ENCODE peak calls at places on chromosomes 16 and 17, in ten cellular contexts. R is astrocyte of the spinal cord; B is T-helper 9 cell; Q is A673; O is EH; V is activated T-helper 1 cell treated with Interleukin-2 at 50 U/mL for 16 hours; U is stimulated activated CD4-positive, alpha-beta T cell treated with anti-CD3 and anti-CD28 coated beads, Interleukin-15, amount 100 ng/mL, for 1 hour; S is NCI-H1092; F is neural progenitor cell; C is OCI-M1. K is an unnamed sample.

GRCh38 chr16:67828651-67829050 is 13.5 kb upstream of the THAP11 start:
- DNase-seq in C (no peak), R (no peak), F (no peak), U (no peak), S (no peak), O (no peak), Q (no peak), B (no peak), V (no peak), K (no peak)

GRCh38 chr17:10270258-10270657 is 71.9 kb upstream of the GAS7 start:
- DNase-seq in B (no peak), Q (no peak), U (no peak), O (no peak), V (no peak), R (no peak), F (no peak), S (no peak), C (no peak), K (no peak)

GRCh38 chr16:12405083-12405482 is 398.6 kb downstream of the CPPED1 start:
- DNase-seq in V (no peak), C (no peak), S (no peak), O (no peak), F (no peak), R (no peak), B (no peak), Q (no peak), U (no peak), K (no peak)

GRCh38 chr17:57466042-57466471 is 209.7 kb downstream of the MSI2 start:
- DNase-seq in V (no peak), S (no peak), O (no peak), C (no peak), B (no peak), Q (no peak), R (no peak), U (no peak), F (peak), K (no peak)

GRCh38 chr17:62703776-62704380 is 76.4 kb downstream of the MRC2 start:
- DNase-seq in F (peak), O (peak), R (peak), V (peak), B (peak), Q (peak), C (peak), U (peak), S (peak), K (peak)

GRCh38 chr17:61770752-61771533 is 92.4 kb downstream of the BRIP1 start:
- DNase-seq in O (peak), V (no peak), U (no peak), C (no peak), S (no peak), B (no peak), Q (no peak), R (peak), F (no peak), K (no peak)

GRCh38 chr17:57009737-57010445 is 32.0 kb downstream of the SCPEP1 start:
- DNase-seq in U (peak), Q (peak), S (peak), O (peak), B (peak), F (peak), C (peak), V (peak), R (peak), K (peak)

GRCh38 chr16:88856122-88856827 is 472 bp downstream of the GALNS start:
- DNase-seq in S (no peak), R (no peak), C (no peak), U (no peak), F (peak), O (no peak), B (peak), V (no peak), Q (no peak), K (no peak)

GRCh38 chr17:68821860-68822693 is 133.1 kb downstream of the ABCA8 start:
- DNase-seq in O (peak), C (no peak), B (no peak), R (peak), U (no peak), Q (peak), F (no peak), S (no peak), V (no peak), K (peak)